ENCODE peak calls at places on chromosomes 12 and 14, in four cellular contexts. Q is dorsolateral prefrontal cortex, K is HL-60, M is AG04450. W is an unnamed sample.

GRCh38 chr14:90184571-90185266 is 71.6 kb upstream of the PSMC1 start:
- DNase-seq in Q (no peak), K (no peak), M (no peak), W (no peak)

GRCh38 chr12:13444076-13444475 is 247.6 kb downstream of the EMP1 start:
- DNase-seq in Q (no peak), K (no peak), M (no peak), W (no peak)

GRCh38 chr12:113136128-113136989 is 798 bp upstream of the RASAL1 start:
- DNase-seq in Q (peak), K (peak), M (no peak), W (no peak)

GRCh38 chr14:69324341-69324931 is 64.5 kb downstream of the GALNT16 start:
- DNase-seq in Q (no peak), K (no peak), M (no peak), W (no peak)

GRCh38 chr14:52244997-52245396 is 22.5 kb upstream of the PTGDR start:
- DNase-seq in Q (no peak), K (no peak), M (no peak), W (no peak)

GRCh38 chr14:49367696-49368095 is 218.5 kb downstream of the RPS29 start:
- DNase-seq in Q (no peak), K (no peak), M (no peak), W (no peak)

GRCh38 chr12:10600988-10601387 is 12.4 kb downstream of the MAGOHB start:
- DNase-seq in Q (no peak), K (no peak), M (no peak), W (no peak)

GRCh38 chr12:104242546-104243206 is 27.1 kb downstream of the TXNRD1 start:
- DNase-seq in Q (no peak), K (no peak), M (no peak), W (no peak)

GRCh38 chr14:99821519-99822165 is 28.4 kb downstream of the EML1 start:
- DNase-seq in Q (no peak), K (no peak), M (peak), W (peak)

GRCh38 chr12:108337235-108338223 is 1.6 kb downstream of the CMKLR1 start:
- DNase-seq in Q (no peak), K (peak), M (no peak), W (peak)

GRCh38 chr12:53380797-53381738 is 1.1 kb downstream of the SP1 start:
- DNase-seq in Q (no peak), K (peak), M (no peak), W (peak)

GRCh38 chr12:1662761-1663439 is 28.0 kb upstream of the ADIPOR2 start:
- DNase-seq in Q (no peak), K (no peak), M (no peak), W (peak)

GRCh38 chr12:88247241-88247643 is 105.1 kb downstream of the TMTC3 start:
- DNase-seq in Q (no peak), K (no peak), M (no peak), W (peak)

GRCh38 chr14:85536835-85537195 is 6.9 kb downstream of the FLRT2 start:
- DNase-seq in Q (no peak), K (no peak), M (no peak), W (no peak)

GRCh38 chr12:50572275-50572674 is 67.5 kb downstream of the DIP2B start:
- DNase-seq in Q (no peak), K (peak), M (peak), W (peak)

GRCh38 chr14:70186826-70187483 is 1.8 kb downstream of the SLC8A3 start:
- DNase-seq in Q (peak), K (no peak), M (no peak), W (peak)

GRCh38 chr12:54479421-54479820 is 6.0 kb upstream of the GTSF1 start:
- DNase-seq in Q (no peak), K (no peak), M (peak), W (peak)

GRCh38 chr12:1978078-1978477 is 26.2 kb downstream of the DCP1B start:
- DNase-seq in Q (no peak), K (no peak), M (no peak), W (no peak)

GRCh38 chr12:53643232-53643992 is 17.2 kb upstream of the ATF7 start:
- DNase-seq in Q (no peak), K (no peak), M (no peak), W (no peak)

GRCh38 chr12:65200007-65200665 is 30.8 kb downstream of the LEMD3 start:
- DNase-seq in Q (no peak), K (no peak), M (no peak), W (peak)

GRCh38 chr12:17975239-17975638 is 114.8 kb downstream of the RERGL start:
- DNase-seq in Q (no peak), K (no peak), M (no peak), W (no peak)

GRCh38 chr12:89775336-89776005 is 66.8 kb upstream of the ATP2B1 start:
- DNase-seq in Q (no peak), K (no peak), M (peak), W (no peak)

GRCh38 chr14:103378042-103378854 is 7.0 kb upstream of the MARK3 start:
- DNase-seq in Q (no peak), K (no peak), M (no peak), W (no peak)

GRCh38 chr12:95608252-95609033 is 57.2 kb upstream of the USP44 start:
- DNase-seq in Q (peak), K (no peak), M (no peak), W (peak)

GRCh38 chr14:91380610-91381371 is 36.8 kb downstream of the CCDC88C start:
- DNase-seq in Q (peak), K (peak), M (no peak), W (peak)

GRCh38 chr14:74922752-74923401 is at the start of gene RPS6KL1:
- DNase-seq in Q (peak), K (peak), M (peak), W (peak)

GRCh38 chr12:100414756-100415155 is 57.9 kb downstream of the SLC17A8 start:
- DNase-seq in Q (no peak), K (no peak), M (no peak), W (no peak)

GRCh38 chr12:122836027-122836921 is 1.0 kb downstream of the HIP1R start:
- DNase-seq in Q (no peak), K (peak), M (no peak), W (no peak)

GRCh38 chr12:42130670-42131402 is 13.8 kb downstream of the GXYLT1 start:
- DNase-seq in Q (no peak), K (no peak), M (no peak), W (peak)

GRCh38 chr12:47604474-47604873 is 101.4 kb downstream of the RPAP3 start:
- DNase-seq in Q (no peak), K (no peak), M (no peak), W (no peak)

GRCh38 chr14:101876539-101876938 is 87.8 kb upstream of the DYNC1H1 start:
- DNase-seq in Q (no peak), K (peak), M (no peak), W (no peak)
- H3K4me3 ChIP-seq in Q (no peak), K (no peak), M (no peak), W (no peak)

GRCh38 chr14:22194669-22195068 is 394.4 kb downstream of the DAD1 start:
- DNase-seq in Q (no peak), K (no peak), M (no peak), W (peak)
- H3K4me3 ChIP-seq in Q (no peak), K (no peak), M (no peak), W (no peak)

GRCh38 chr12:114404451-114405198 is 1.3 kb downstream of the TBX5 start:
- DNase-seq in Q (no peak), K (no peak), M (no peak), W (no peak)

GRCh38 chr12:114405449-114406271 is at the start of gene TBX5:
- DNase-seq in Q (no peak), K (no peak), M (peak), W (no peak)

GRCh38 chr12:114405199-114405448 is 820 bp downstream of the TBX5 start:
- DNase-seq in Q (no peak), K (no peak), M (no peak), W (no peak)

GRCh38 chr12:114403044-114403689 is 2.8 kb downstream of the TBX5 start:
- DNase-seq in Q (no peak), K (no peak), M (no peak), W (no peak)

DNA sequence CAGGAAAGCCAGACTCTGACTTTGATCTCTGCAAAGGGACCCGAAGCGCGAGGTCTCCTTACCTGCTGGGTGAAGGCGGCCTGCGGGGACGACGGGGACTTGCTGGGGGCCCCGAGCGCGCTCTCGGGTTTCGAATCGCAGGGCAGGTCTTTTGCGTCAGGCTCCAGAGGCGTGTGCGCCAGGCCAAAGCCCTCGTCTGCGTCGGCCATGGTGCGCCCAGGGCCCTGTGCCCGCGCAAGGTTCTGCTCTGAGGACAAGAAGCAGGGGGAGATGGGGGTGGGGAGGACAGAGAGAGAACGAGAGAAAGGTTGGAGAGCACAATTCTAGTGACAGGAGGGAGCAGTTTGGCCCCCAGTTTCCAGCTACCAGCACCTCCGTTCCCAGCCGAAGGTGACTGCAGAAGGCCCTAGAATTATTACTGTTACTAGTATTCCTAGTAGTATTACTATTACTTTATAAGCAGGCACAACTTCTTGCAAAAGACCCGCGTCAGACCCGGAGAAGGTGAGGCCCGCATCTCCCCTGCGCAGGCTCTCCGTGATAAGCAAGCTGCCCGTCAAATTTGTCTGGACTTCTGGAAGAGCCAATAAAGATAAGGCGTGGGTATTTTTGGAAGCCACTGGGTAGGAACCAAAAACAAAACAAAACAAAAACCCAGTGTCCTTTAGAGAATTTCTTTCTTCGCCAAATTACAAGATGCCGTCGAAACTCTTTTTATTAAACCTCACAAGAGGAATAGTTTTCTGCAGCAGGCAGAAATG is 2.1 kb downstream of the TBX5 start:
- DNase-seq in Q (no peak), K (no peak), M (no peak), W (no peak)
- H3K4me3 ChIP-seq in Q (no peak), K (no peak), M (peak), W (no peak)

DNA sequence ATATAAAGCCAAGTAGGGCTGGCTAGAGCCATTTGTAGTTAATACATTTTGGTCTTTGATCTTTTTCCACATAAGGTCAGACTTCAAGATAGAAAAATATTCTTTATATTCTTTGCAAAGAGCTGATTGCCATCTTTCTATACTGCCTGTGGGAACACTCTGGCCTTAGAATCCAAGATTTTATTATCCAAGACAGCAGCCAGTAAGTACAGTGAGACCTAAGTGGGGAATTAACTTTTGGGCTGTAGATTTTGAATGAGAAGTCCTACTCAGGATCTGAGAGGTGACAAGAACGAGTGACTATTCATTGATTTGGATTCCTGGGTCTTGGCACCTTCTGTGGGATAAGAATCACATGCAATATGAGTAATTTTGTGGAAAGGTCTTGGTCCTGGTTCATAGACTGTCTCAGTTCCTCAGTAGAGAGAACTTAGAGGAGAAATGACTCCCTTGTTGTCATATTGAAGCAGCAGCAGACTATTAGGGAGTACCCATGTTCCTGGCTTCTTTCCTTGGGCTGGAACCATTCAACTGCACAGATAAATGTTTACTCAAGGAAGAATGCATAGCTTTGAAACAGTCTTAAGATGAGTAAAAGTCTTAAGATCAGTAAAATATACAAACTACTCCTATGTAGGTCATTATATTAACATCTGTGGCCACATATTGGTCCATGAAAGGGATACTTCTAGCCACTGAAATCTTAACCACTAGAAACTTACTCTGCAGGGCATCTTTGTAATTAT is 353.8 kb downstream of the RAD51B start:
- DNase-seq in Q (no peak), K (no peak), M (peak), W (peak)
- H3K4me3 ChIP-seq in Q (no peak), K (no peak), M (no peak), W (no peak)

DNA sequence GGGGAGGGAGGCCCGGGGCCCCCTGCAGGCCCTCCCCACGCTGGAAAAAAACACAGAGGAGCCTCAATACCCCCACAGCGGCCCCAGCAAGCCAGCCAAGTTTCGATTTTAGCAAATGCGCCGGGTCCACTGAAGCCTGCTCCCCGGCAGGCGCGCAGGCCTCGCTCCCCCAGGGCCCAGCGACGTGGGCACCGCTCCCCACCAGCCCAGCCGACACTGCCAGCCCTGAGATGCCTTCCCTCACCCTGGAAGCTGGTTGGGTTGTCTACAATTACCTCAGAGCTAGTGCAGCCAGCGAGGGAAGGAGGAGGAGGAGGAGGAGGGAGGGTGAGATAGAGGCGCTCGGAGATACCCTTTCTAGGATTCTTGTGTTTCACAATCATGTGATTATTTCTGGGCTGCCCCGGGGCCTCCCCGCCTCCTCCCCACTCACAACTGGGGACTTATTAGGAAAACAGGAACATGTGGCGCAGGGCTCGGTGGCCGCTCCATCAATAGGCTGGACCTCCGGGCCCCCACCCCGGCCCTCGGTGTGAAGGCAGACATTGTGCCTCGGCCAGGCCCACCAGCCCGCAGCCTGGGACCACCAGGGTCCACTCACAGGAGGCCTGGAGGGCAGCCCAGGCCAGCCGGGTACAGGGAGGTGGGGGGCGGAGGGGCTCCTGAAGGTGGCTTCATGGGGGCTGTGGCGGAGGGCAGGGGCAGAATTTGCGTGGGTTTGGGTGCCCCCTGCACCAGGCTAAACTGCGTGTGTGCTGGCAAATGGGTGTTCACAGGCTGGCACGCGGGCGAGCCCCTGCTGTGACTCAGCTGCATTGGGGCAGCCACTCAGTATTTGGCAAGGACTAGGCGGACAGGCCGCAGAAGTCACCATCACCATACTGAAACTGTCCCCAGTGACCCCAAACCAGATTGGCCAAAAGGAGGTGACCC is 109.9 kb downstream of the NCOR2 start:
- DNase-seq in Q (peak), K (peak), M (no peak), W (peak)
- H3K4me3 ChIP-seq in Q (peak), K (peak), M (no peak), W (no peak)

GRCh38 chr12:76445469-76445868 is 97.3 kb upstream of the BBS10 start:
- DNase-seq in Q (no peak), K (no peak), M (no peak), W (no peak)
- H3K4me3 ChIP-seq in Q (no peak), K (no peak), M (no peak), W (no peak)

DNA sequence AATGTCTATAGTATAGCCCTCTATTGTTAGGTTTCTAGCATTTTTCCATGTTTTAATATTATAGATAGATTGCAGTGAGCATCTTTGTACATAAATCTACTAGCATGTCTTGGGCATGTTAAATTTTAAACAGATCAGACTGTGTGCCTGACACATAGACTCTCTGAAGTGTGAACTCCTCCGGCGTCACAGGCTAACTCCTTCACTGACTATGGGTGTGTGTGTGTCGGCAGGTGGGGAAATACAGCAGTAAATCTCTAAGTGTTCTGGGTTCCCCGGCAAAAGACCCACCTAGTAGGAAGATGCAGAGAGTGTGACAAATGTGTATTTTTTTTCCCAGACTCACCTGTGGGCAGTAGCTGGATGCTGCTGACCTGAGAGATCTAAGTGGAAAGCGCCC is 2.3 kb downstream of the VWF start:
- DNase-seq in Q (no peak), K (no peak), M (no peak), W (no peak)
- H3K4me3 ChIP-seq in Q (no peak), K (no peak), M (no peak), W (no peak)

DNA sequence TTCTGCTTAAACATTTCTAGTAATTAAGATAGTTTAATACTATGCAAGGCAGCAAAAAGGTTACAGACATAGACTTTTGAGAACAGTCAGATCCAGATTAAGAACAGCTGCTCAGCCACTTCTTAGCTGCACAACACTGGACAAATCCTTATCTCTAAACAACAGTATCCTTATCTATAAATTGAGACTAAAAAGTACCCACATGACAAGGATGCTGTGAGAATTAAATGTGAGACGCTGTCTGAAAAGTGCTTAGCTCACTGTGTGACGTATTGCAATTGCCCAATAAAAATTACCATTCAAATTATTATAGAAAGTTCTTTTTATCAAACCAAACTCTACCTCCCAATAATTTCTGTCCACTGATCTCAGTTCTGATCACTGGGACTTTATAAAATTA is 35.5 kb downstream of the BORCS5 start:
- DNase-seq in Q (no peak), K (no peak), M (no peak), W (no peak)
- H3K4me3 ChIP-seq in Q (no peak), K (no peak), M (no peak), W (no peak)